ENCODE peak calls at places on chromosomes 6 and 20, in four cellular contexts. Z, F, N and P are unnamed samples.

GRCh38 chr6:39211183-39211582 is 18.1 kb downstream of the KCNK5 start:
- DNase-seq in N (no peak), F (no peak), Z (no peak), P (no peak)

GRCh38 chr6:130202782-130203181 is 20.0 kb downstream of the SAMD3 start:
- DNase-seq in N (no peak), F (no peak), Z (no peak), P (peak)

GRCh38 chr6:52389264-52389625 is 27.3 kb downstream of the PAQR8 start:
- DNase-seq in Z (no peak), N (no peak), F (no peak), P (no peak)

GRCh38 chr20:2889209-2889608 is 15.9 kb downstream of the PTPRA start:
- DNase-seq in F (no peak), N (no peak), Z (peak), P (no peak)

GRCh38 chr6:8556370-8557018 is 121.1 kb upstream of the SLC35B3 start:
- DNase-seq in F (peak), Z (peak), N (peak), P (no peak)

GRCh38 chr6:82924799-82925535 is 140.7 kb downstream of the UBE3D start:
- DNase-seq in Z (peak), N (no peak), F (no peak), P (no peak)

GRCh38 chr20:58133020-58133419 is 95.4 kb downstream of the ANKRD60 start:
- DNase-seq in Z (no peak), F (no peak), N (no peak), P (no peak)

GRCh38 chr6:116840091-116840490 is 11.2 kb upstream of the GPRC6A start:
- DNase-seq in F (no peak), N (no peak), Z (peak), P (no peak)

GRCh38 chr6:122429328-122429727 is 29.9 kb downstream of the HSF2 start:
- DNase-seq in F (no peak), Z (no peak), N (no peak), P (no peak)

GRCh38 chr6:84860493-84860892 is 96.1 kb upstream of the TBX18 start:
- DNase-seq in F (no peak), N (no peak), Z (no peak), P (no peak)

GRCh38 chr6:10951675-10952282 is 64.9 kb downstream of the SYCP2L start:
- DNase-seq in N (no peak), Z (peak), F (peak), P (peak)

GRCh38 chr6:133341607-133342158 is 100.5 kb downstream of the EYA4 start:
- DNase-seq in N (no peak), Z (peak), F (no peak), P (no peak)

GRCh38 chr6:56649053-56649769 is 6.5 kb upstream of the DST start:
- DNase-seq in F (no peak), N (no peak), Z (peak), P (no peak)

GRCh38 chr6:31865205-31866118 is 2.8 kb upstream of the NEU1 start:
- DNase-seq in Z (no peak), N (no peak), F (no peak), P (no peak)

GRCh38 chr20:1211954-1212497 is 8.8 kb downstream of the C20orf202 start:
- DNase-seq in F (no peak), Z (no peak), N (no peak), P (no peak)

GRCh38 chr20:32433311-32434021 is 75.3 kb downstream of the ASXL1 start:
- DNase-seq in F (no peak), Z (no peak), N (no peak), P (no peak)

GRCh38 chr6:5142915-5143314 is 57.8 kb downstream of the PPP1R3G start:
- DNase-seq in Z (no peak), F (no peak), N (no peak), P (no peak)

GRCh38 chr20:4519530-4519929 is 202.2 kb upstream of the PRND start:
- DNase-seq in F (no peak), Z (peak), N (no peak), P (peak)

GRCh38 chr6:71077655-71078054 is 120.8 kb upstream of the B3GAT2 start:
- DNase-seq in F (no peak), Z (no peak), N (no peak), P (no peak)

GRCh38 chr6:152552616-152553209 is 84.4 kb downstream of the SYNE1 start:
- DNase-seq in F (peak), N (peak), Z (peak), P (peak)

GRCh38 chr6:109762769-109763450 is 71.8 kb downstream of the FIG4 start:
- DNase-seq in F (no peak), N (no peak), Z (no peak), P (no peak)

GRCh38 chr6:166009385-166010031 is 158.1 kb downstream of the TBXT start:
- DNase-seq in N (no peak), F (no peak), Z (no peak), P (no peak)

GRCh38 chr20:63126876-63127699 is 88.8 kb downstream of the YTHDF1 start:
- DNase-seq in N (no peak), F (no peak), Z (no peak), P (no peak)

GRCh38 chr20:32077192-32077591 is 25.1 kb downstream of the HCK start:
- DNase-seq in F (no peak), Z (no peak), N (no peak), P (no peak)

GRCh38 chr6:40894962-40895799 is 143.8 kb downstream of the UNC5CL start:
- DNase-seq in N (no peak), F (no peak), Z (peak), P (no peak)

GRCh38 chr6:119312875-119313338 is 36.7 kb downstream of the MAN1A1 start:
- DNase-seq in Z (no peak), N (no peak), F (no peak), P (no peak)

GRCh38 chr6:10383312-10384063 is 31.4 kb downstream of the TFAP2A start:
- DNase-seq in N (no peak), F (no peak), Z (no peak), P (no peak)

GRCh38 chr6:79250107-79250514 is 15.6 kb upstream of the HMGN3 start:
- DNase-seq in N (no peak), Z (no peak), F (no peak), P (peak)
- TF ChIP-seq CTCF in N (no peak), Z (no peak), F (peak), P (no peak)

GRCh38 chr20:49320460-49320859 is 42.6 kb upstream of the ZNFX1 start:
- DNase-seq in Z (peak), F (no peak), N (no peak), P (no peak)
- TF ChIP-seq CTCF in Z (no peak), F (peak), N (peak), P (no peak)

GRCh38 chr20:10639762-10640556 is 33.8 kb downstream of the JAG1 start:
- DNase-seq in N (no peak), Z (no peak), F (no peak), P (no peak)

GRCh38 chr20:10641893-10642292 is 31.9 kb downstream of the JAG1 start:
- DNase-seq in N (no peak), F (no peak), Z (no peak), P (no peak)

GRCh38 chr20:10640897-10641296 is 32.9 kb downstream of the JAG1 start:
- DNase-seq in Z (no peak), N (no peak), F (no peak), P (no peak)

GRCh38 chr20:10642859-10643559 is 30.8 kb downstream of the JAG1 start:
- DNase-seq in F (no peak), Z (no peak), N (no peak), P (no peak)

DNA sequence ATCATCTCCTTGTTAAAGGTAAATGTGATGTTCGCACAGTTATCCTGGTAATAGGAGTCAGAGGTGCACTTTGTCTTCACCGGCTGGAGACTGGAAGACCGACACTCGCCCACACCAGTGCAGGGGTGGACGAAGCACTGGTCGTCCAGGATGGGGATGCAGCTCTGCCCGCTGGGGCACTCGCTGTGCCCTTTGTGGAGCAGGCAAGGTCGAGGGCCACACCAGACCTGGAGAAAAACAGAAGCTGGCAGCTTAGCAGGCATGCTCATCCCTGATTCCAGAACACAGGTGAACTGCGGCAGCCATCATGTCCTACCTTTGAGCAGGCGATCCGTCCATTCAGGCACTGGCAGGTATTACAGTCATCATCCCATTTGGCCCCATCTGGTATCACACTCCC is 32.3 kb downstream of the JAG1 start:
- DNase-seq in F (no peak), N (no peak), Z (no peak), P (no peak)
- TF ChIP-seq CTCF in F (no peak), N (no peak), Z (no peak), P (no peak)

GRCh38 chr6:28861339-28861738 is 62.4 kb downstream of the TRIM27 start:
- DNase-seq in F (no peak), N (no peak), Z (no peak), P (no peak)

GRCh38 chr6:28866342-28867077 is 57.3 kb downstream of the TRIM27 start:
- DNase-seq in N (no peak), F (no peak), Z (peak), P (peak)

GRCh38 chr6:28862077-28862476 is 61.7 kb downstream of the TRIM27 start:
- DNase-seq in N (no peak), F (no peak), Z (no peak), P (no peak)

GRCh38 chr6:28864321-28864923 is 59.4 kb downstream of the TRIM27 start:
- DNase-seq in N (no peak), Z (no peak), F (no peak), P (no peak)

DNA sequence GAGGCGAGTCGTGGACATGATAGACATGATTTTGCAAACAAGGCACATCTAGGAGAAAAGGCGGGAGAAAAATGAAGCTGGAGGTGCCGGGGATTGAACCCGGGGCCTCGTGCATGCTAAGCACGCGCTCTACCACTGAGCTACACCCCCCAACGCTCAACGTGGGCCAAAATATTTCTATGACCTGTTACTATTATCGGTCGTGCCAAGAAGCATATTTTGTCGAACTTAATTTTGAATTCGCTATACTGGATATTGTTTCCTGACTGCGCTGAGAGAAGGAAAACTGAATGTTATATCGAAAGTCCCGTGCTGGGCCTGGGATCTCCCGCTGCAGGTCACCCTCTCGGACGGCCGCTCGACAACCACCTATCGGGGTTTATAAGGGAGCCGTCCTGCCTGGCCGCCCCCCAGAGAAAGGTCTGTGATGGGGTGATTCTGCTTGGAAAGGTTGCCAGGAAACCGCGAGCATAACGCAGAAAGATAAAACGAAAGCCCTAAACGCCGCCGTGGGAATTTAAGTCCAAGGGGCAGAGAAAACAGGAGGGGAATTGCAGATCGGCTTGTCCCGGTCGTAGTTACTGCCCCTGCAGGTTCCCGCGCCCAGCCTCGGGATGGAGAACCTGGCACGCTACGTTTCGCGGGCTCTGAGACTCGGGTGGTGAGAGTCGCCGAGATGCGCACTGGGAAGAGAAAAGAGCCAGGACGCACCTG is 60.0 kb downstream of the TRIM27 start:
- DNase-seq in Z (peak), N (no peak), F (peak), P (peak)
- TF ChIP-seq CTCF in Z (peak), N (no peak), F (no peak), P (no peak)

DNA sequence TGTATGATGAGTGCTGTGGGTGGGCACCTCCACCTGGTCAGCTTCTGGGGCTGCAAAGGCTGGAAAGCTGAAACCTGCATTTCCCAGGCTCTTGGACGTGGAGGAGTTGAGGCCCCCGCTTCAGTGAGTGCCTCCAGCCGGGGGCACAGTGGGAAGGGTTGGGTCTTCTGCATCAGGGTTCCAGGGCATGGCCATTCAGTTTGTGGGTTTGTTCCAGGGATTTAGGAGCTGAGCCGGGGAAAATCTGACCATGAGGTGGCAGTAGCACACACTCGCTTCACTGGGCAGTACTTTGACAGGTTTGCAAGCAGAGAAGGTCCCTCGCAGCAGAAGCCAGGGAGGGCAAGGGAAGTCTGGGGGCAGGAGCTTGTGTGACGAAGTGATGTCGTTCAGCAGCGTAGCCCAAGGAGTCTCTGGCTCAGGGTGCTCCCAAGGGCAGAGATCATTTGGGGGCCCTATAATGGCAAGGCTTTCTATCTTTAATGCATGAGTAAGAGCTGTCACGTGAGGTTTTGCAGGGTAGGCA is 69.5 kb upstream of the SULF2 start:
- DNase-seq in Z (peak), F (peak), N (no peak), P (peak)
- TF ChIP-seq CTCF in Z (peak), F (peak), N (peak), P (peak)

GRCh38 chr20:41387433-41387832 is 20.8 kb upstream of the EMILIN3 start:
- DNase-seq in Z (no peak), F (no peak), N (no peak), P (no peak)
- TF ChIP-seq CTCF in Z (no peak), F (no peak), N (no peak), P (no peak)

GRCh38 chr20:15837563-15837962 is 735.7 kb downstream of the KIF16B start:
- DNase-seq in F (no peak), N (no peak), Z (no peak), P (no peak)
- TF ChIP-seq CTCF in F (no peak), N (no peak), Z (no peak), P (no peak)

GRCh38 chr20:9458075-9458818 is 56.1 kb upstream of the LAMP5 start:
- DNase-seq in F (no peak), Z (peak), N (no peak), P (no peak)
- TF ChIP-seq CTCF in F (peak), Z (peak), N (peak), P (no peak)

GRCh38 chr6:146775227-146775626 is 176.5 kb downstream of the ADGB start:
- DNase-seq in N (no peak), Z (peak), F (no peak), P (no peak)
- TF ChIP-seq CTCF in N (no peak), Z (no peak), F (peak), P (no peak)